ENCODE peak calls at places on chromosome 22, in six cellular contexts. One of them, this sample, is unnamed.
A peak's percentile ranks its signal among the peaks of the same experiment; 100 is the strongest.

GRCh38 chr22:32326647-32327046 is 31.0 kb upstream of the RFPL3 start:
- DNase-seq in SK-N-SH: no peak
- DNase-seq in A549: no peak
- DNase-seq in pancreas: no peak
- DNase-seq in left ventricle myocardium inferior: no peak
- DNase-seq in heart right ventricle: no peak
- DNase-seq in this sample: peak; percentile 29

GRCh38 chr22:22075382-22076163 is 93.0 kb upstream of the TOP3B start:
- DNase-seq in SK-N-SH: no peak
- DNase-seq in A549: no peak
- DNase-seq in pancreas: no peak
- DNase-seq in left ventricle myocardium inferior: no peak
- DNase-seq in heart right ventricle: no peak
- DNase-seq in this sample: no peak

GRCh38 chr22:38868286-38868721 is 3.7 kb downstream of the CBX6 start:
- DNase-seq in SK-N-SH: no peak
- DNase-seq in A549: no peak
- DNase-seq in pancreas: no peak
- DNase-seq in left ventricle myocardium inferior: no peak
- DNase-seq in heart right ventricle: no peak
- DNase-seq in this sample: peak; percentile 37

GRCh38 chr22:21688706-21689381 is 23.0 kb downstream of the PPIL2 start:
- DNase-seq in SK-N-SH: no peak
- DNase-seq in A549: no peak
- DNase-seq in pancreas: no peak
- DNase-seq in left ventricle myocardium inferior: no peak
- DNase-seq in heart right ventricle: no peak
- DNase-seq in this sample: peak; percentile 34

GRCh38 chr22:36816635-36817428 is at the start of gene PVALB:
- DNase-seq in SK-N-SH: peak; percentile 91
- DNase-seq in A549: peak; percentile 23
- DNase-seq in pancreas: peak; percentile 36
- DNase-seq in left ventricle myocardium inferior: peak; percentile 22
- DNase-seq in heart right ventricle: peak; percentile 23
- DNase-seq in this sample: peak; percentile 79

GRCh38 chr22:38467438-38467903 is 425 bp upstream of the KDELR3 start:
- DNase-seq in SK-N-SH: no peak
- DNase-seq in A549: no peak
- DNase-seq in pancreas: no peak
- DNase-seq in left ventricle myocardium inferior: no peak
- DNase-seq in heart right ventricle: peak; percentile 34
- DNase-seq in this sample: no peak

GRCh38 chr22:42844756-42845155 is 12.3 kb downstream of the ARFGAP3 start:
- DNase-seq in SK-N-SH: no peak
- DNase-seq in A549: no peak
- DNase-seq in pancreas: no peak
- DNase-seq in left ventricle myocardium inferior: no peak
- DNase-seq in heart right ventricle: no peak
- DNase-seq in this sample: no peak

GRCh38 chr22:48250286-48250895 is 1487.9 kb downstream of the TBC1D22A start:
- DNase-seq in SK-N-SH: no peak
- DNase-seq in A549: no peak
- DNase-seq in pancreas: no peak
- DNase-seq in left ventricle myocardium inferior: no peak
- DNase-seq in heart right ventricle: no peak
- DNase-seq in this sample: peak; percentile 42

GRCh38 chr22:40176921-40177737 is 596 bp upstream of the TNRC6B start:
- DNase-seq in SK-N-SH: no peak
- DNase-seq in A549: no peak
- DNase-seq in pancreas: peak; percentile 71
- DNase-seq in left ventricle myocardium inferior: peak; percentile 18
- DNase-seq in heart right ventricle: no peak
- DNase-seq in this sample: peak; percentile 89

GRCh38 chr22:42214625-42215415 is 55.6 kb downstream of the TCF20 start:
- DNase-seq in SK-N-SH: no peak
- DNase-seq in A549: no peak
- DNase-seq in pancreas: no peak
- DNase-seq in left ventricle myocardium inferior: peak; percentile 63
- DNase-seq in heart right ventricle: peak; percentile 44
- DNase-seq in this sample: peak; percentile 21

DNA sequence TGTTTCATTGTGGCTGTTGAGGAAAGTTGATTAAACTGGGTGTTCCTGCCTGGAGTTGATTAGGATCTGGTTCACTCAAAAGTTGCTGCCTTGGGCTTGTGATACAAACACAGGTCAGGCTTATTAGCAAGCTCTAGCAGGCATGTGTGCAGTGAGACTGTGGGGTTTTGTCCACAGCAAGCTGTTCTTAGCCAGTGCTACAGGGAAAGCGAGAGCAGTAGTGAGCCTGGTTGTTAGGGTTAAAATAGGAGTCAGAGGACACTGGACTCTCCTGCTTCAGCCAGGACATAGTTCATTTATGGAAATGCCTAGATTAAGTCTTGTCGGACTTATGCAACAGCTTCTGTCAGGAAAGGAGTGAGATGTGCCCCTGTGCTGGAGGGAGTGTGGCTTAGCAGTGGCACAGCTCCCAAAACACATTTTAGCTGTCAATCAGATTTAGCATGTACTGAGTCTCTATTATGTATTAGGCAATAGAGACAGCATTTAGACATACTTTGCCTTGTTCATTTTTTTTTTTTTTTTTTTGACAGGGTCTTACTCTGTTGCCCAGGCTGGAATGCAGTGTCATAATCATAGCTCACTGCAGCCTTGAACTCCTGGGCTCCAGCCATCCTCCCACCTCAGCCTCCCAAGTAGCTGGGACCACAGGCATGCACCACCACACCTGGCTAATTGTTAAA is 8.7 kb downstream of the SNRPD3 start:
- DNase-seq in SK-N-SH: no peak
- DNase-seq in A549: no peak
- DNase-seq in pancreas: no peak
- DNase-seq in left ventricle myocardium inferior: no peak
- DNase-seq in heart right ventricle: no peak
- DNase-seq in this sample: no peak
- H3K4me1 ChIP-seq in SK-N-SH: peaks cover 12% of the 10 kb centered on the region
- H3K4me1 ChIP-seq in A549: no peaks in the 10 kb centered on the region
- H3K4me1 ChIP-seq in pancreas: no peaks in the 10 kb centered on the region
- H3K4me1 ChIP-seq in left ventricle myocardium inferior: peaks cover 81% of the 10 kb centered on the region
- H3K4me1 ChIP-seq in heart right ventricle: peaks cover 35% of the 10 kb centered on the region
- H3K4me1 ChIP-seq in this sample: no peaks in the 10 kb centered on the region

GRCh38 chr22:29700949-29701927 is 18.6 kb upstream of the CABP7 start:
- DNase-seq in SK-N-SH: peak; percentile 64
- DNase-seq in A549: peak; percentile 31
- DNase-seq in pancreas: no peak
- DNase-seq in left ventricle myocardium inferior: no peak
- DNase-seq in heart right ventricle: no peak
- DNase-seq in this sample: peak; percentile 82
- TF ChIP-seq CTCF in SK-N-SH: peak; percentile 12
- TF ChIP-seq CTCF in A549: no peak
- TF ChIP-seq CTCF in pancreas: no peak
- TF ChIP-seq CTCF in left ventricle myocardium inferior: no peak
- TF ChIP-seq CTCF in heart right ventricle: no peak
- TF ChIP-seq CTCF in this sample: peak; percentile 67

DNA sequence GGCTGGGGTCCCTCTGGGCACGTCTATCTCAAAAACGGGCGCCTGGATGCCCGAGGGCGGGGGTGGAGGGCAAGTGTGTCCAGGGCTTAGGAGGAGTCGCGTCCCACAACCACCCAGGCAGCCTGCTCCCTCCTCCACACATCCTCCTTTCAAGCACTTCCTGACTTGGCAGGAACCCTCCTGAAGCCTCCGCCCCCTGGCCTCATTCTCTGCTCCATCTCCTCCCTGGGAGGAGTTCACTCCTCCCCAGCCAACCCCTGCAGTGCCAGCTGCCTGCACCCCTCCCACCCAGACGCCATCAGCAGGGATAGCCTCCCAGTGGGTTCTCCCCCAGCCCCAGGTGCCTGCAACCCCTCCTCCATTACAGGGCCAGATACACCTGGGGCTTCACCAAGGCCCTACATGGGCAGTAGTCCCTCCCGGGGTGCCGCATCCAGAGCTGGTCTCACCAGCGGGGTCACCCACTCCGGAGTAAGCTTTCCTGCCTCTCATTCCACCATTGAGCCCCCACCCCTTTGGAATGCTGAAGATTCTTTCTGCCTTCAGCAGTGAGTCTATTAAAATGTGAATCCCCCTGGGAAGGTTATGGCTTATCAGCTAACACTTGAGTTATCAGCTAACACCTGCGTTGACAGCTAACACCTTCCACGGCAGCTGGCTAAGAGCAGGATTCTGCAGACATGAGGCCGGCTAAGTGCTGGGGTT is 24.4 kb downstream of the RTN4R start:
- DNase-seq in SK-N-SH: peak; percentile 69
- DNase-seq in A549: peak; percentile 13
- DNase-seq in pancreas: no peak
- DNase-seq in left ventricle myocardium inferior: peak; percentile 75
- DNase-seq in heart right ventricle: peak; percentile 71
- DNase-seq in this sample: peak; percentile 90
- H3K4me1 ChIP-seq in SK-N-SH: peaks cover 64% of the 10 kb centered on the region
- H3K4me1 ChIP-seq in A549: no peaks in the 10 kb centered on the region
- H3K4me1 ChIP-seq in pancreas: no peaks in the 10 kb centered on the region
- H3K4me1 ChIP-seq in left ventricle myocardium inferior: peaks cover 62% of the 10 kb centered on the region
- H3K4me1 ChIP-seq in heart right ventricle: peaks cover 51% of the 10 kb centered on the region
- H3K4me1 ChIP-seq in this sample: peaks cover 31% of the 10 kb centered on the region

DNA sequence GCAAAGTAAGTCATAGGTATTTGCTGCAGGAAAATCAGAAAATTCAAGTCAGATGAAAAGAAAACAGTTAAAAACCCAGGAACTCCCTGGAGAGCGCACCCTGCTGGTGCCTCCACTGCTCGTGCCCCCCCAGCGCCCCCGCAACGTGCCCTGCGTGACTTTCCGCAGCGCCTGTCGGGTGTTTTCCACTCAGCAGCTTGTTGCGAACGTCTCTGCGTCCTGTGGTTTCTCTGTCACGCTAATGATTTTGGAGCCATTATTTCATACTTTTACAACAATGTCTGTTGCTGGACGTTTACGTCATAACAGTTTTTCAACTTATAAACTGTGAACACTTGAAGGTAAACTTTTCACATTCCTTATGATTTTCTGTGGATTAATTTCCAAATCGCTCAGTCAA is 5.0 kb downstream of the CRELD2 start:
- DNase-seq in SK-N-SH: no peak
- DNase-seq in A549: no peak
- DNase-seq in pancreas: no peak
- DNase-seq in left ventricle myocardium inferior: no peak
- DNase-seq in heart right ventricle: no peak
- DNase-seq in this sample: no peak
- TF ChIP-seq CTCF in SK-N-SH: no peak
- TF ChIP-seq CTCF in A549: no peak
- TF ChIP-seq CTCF in pancreas: no peak
- TF ChIP-seq CTCF in left ventricle myocardium inferior: no peak
- TF ChIP-seq CTCF in heart right ventricle: no peak
- TF ChIP-seq CTCF in this sample: peak; percentile 37

GRCh38 chr22:46590334-46590733 is 29.9 kb upstream of the GRAMD4 start:
- DNase-seq in SK-N-SH: no peak
- DNase-seq in A549: no peak
- DNase-seq in pancreas: no peak
- DNase-seq in left ventricle myocardium inferior: peak; percentile 79
- DNase-seq in heart right ventricle: peak; percentile 63
- DNase-seq in this sample: peak; percentile 68

GRCh38 chr22:46588279-46589140 is 31.7 kb upstream of the GRAMD4 start:
- DNase-seq in SK-N-SH: no peak
- DNase-seq in A549: no peak
- DNase-seq in pancreas: no peak
- DNase-seq in left ventricle myocardium inferior: peak; percentile 66
- DNase-seq in heart right ventricle: peak; percentile 72
- DNase-seq in this sample: peak; percentile 51

GRCh38 chr22:46591890-46592289 is 28.3 kb upstream of the GRAMD4 start:
- DNase-seq in SK-N-SH: no peak
- DNase-seq in A549: no peak
- DNase-seq in pancreas: no peak
- DNase-seq in left ventricle myocardium inferior: no peak
- DNase-seq in heart right ventricle: no peak
- DNase-seq in this sample: peak; percentile 40

GRCh38 chr22:46589141-46589748 is 30.9 kb upstream of the GRAMD4 start:
- DNase-seq in SK-N-SH: no peak
- DNase-seq in A549: no peak
- DNase-seq in pancreas: no peak
- DNase-seq in left ventricle myocardium inferior: peak; percentile 13
- DNase-seq in heart right ventricle: no peak
- DNase-seq in this sample: peak; percentile 44

DNA sequence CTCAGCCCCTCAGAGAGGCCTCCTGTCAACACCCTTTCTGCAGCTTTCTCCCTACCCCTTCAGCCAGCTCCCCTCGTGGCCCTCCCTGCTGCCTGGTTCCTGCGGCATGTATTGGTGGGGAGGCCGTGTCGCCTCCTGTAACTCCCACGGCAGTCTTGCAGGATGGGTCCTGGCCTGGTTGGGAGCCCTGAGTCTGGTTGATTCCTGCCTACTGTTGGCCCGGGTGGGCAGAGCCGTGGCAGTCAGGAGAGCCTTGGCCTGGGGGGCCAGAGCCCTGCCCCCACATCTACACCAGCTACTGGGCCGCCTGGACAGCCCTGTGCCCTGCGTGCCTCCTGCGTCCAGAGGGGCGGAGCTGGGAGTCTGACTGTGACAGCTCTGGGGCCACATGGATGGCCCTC is 30.3 kb upstream of the GRAMD4 start:
- DNase-seq in SK-N-SH: no peak
- DNase-seq in A549: no peak
- DNase-seq in pancreas: no peak
- DNase-seq in left ventricle myocardium inferior: no peak
- DNase-seq in heart right ventricle: no peak
- DNase-seq in this sample: no peak
- H3K4me1 ChIP-seq in SK-N-SH: peaks cover 48% of the 10 kb centered on the region
- H3K4me1 ChIP-seq in A549: no peaks in the 10 kb centered on the region
- H3K4me1 ChIP-seq in pancreas: no peaks in the 10 kb centered on the region
- H3K4me1 ChIP-seq in left ventricle myocardium inferior: peaks cover 95% of the 10 kb centered on the region
- H3K4me1 ChIP-seq in heart right ventricle: peaks cover 71% of the 10 kb centered on the region
- H3K4me1 ChIP-seq in this sample: peaks cover 7% of the 10 kb centered on the region

DNA sequence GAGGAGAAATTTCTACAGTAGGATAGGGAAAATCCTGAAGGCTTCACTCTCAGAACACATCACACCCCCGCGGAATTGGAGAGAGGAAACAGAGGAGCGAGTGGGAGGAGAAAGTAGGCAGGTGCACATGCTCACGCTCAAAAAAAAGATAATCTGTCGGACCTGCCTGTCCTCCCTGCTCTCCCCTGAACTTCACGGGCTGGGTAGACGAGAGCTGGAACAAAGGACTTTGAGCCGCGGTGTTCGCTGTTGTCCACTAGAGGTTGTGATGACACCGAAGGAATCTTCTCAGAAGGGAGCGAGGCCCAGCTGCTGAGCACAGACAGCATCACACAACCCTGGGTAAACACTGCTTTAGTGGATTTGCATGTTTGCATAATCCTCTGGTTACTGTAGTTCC is 5.0 kb downstream of the SEZ6L start:
- DNase-seq in SK-N-SH: peak; percentile 42
- DNase-seq in A549: peak; percentile 0
- DNase-seq in pancreas: no peak
- DNase-seq in left ventricle myocardium inferior: no peak
- DNase-seq in heart right ventricle: no peak
- DNase-seq in this sample: peak; percentile 91
- TF ChIP-seq CTCF in SK-N-SH: no peak
- TF ChIP-seq CTCF in A549: no peak
- TF ChIP-seq CTCF in pancreas: no peak
- TF ChIP-seq CTCF in left ventricle myocardium inferior: no peak
- TF ChIP-seq CTCF in heart right ventricle: no peak
- TF ChIP-seq CTCF in this sample: peak; percentile 80

DNA sequence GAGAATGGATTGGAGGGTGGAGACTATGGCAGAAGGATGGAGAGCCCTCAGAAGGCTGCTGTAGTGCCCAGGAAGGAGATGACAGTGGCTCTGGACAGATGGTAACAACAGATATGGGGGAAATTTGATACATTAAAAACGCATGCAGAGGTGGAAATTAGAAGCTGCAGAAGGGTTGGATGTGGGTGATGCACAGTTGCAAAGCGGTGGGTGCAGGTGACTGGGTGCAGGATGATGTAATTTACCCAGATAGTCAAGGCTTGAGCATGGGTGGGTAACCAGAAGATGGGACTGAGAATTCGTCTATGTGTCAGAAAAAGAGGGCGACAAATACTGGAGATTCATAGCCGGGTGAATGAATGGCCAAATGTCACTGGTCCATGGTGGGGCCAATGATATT is 570.3 kb downstream of the MN1 start:
- DNase-seq in SK-N-SH: no peak
- DNase-seq in A549: no peak
- DNase-seq in pancreas: no peak
- DNase-seq in left ventricle myocardium inferior: no peak
- DNase-seq in heart right ventricle: no peak
- DNase-seq in this sample: no peak
- H3K4me1 ChIP-seq in SK-N-SH: no peaks in the 10 kb centered on the region
- H3K4me1 ChIP-seq in A549: no peaks in the 10 kb centered on the region
- H3K4me1 ChIP-seq in pancreas: no peaks in the 10 kb centered on the region
- H3K4me1 ChIP-seq in left ventricle myocardium inferior: no peaks in the 10 kb centered on the region
- H3K4me1 ChIP-seq in heart right ventricle: no peaks in the 10 kb centered on the region
- H3K4me1 ChIP-seq in this sample: no peaks in the 10 kb centered on the region

This sample was measured in endodermal cell.